ENCODE peak calls at places on chromosomes 5 and 9, in nine cellular contexts. A is cardiac muscle cell, X is BJ, R is spleen, J is brain microvascular endothelial cell, D is HepG2, I is testis, C is aorta, Z is astrocyte. W is an unnamed sample. For H3K36me3 and H3K27me3, the result is how much of the 10 kb centered on the place peaks cover.

GRCh38 chr5:82623094-82623514 is 344.9 kb upstream of the RPS23 start:
- DNase-seq in A (no peak), X (no peak), R (no peak), J (no peak), D (peak), I (no peak), C (no peak), Z (no peak), W (no peak)

GRCh38 chr5:63125862-63126261 is 547.2 kb downstream of the LRRC70 start:
- DNase-seq in A (peak), X (no peak), R (no peak), J (peak), D (peak), I (no peak), C (no peak), Z (peak), W (no peak)

GRCh38 chr9:69389437-69389995 is 64.5 kb downstream of the ENTREP1 start:
- DNase-seq in A (no peak), X (no peak), R (no peak), J (no peak), D (no peak), I (no peak), C (no peak), Z (no peak), W (no peak)

GRCh38 chr9:131145245-131145644 is 19.9 kb downstream of the NUP214 start:
- DNase-seq in A (no peak), X (no peak), R (no peak), J (no peak), D (no peak), I (no peak), C (no peak), Z (no peak), W (no peak)

GRCh38 chr5:149658299-149658698 is 71.8 kb upstream of the PPARGC1B start:
- DNase-seq in A (no peak), X (no peak), R (no peak), J (no peak), D (no peak), I (no peak), C (no peak), Z (no peak), W (no peak)

GRCh38 chr5:135883441-135883840 is 12.2 kb downstream of the IL9 start:
- DNase-seq in A (no peak), X (no peak), R (no peak), J (no peak), D (no peak), I (no peak), C (no peak), Z (no peak), W (peak)

GRCh38 chr5:67248703-67249589 is 52.3 kb upstream of the CD180 start:
- DNase-seq in A (no peak), X (no peak), R (no peak), J (no peak), D (no peak), I (no peak), C (no peak), Z (peak), W (no peak)

GRCh38 chr5:180605554-180606214 is 14.4 kb upstream of the SCGB3A1 start:
- DNase-seq in A (peak), X (no peak), R (peak), J (peak), D (peak), I (peak), C (peak), Z (peak), W (peak)

GRCh38 chr9:9792144-9792857 is 820.5 kb downstream of the PTPRD start:
- DNase-seq in A (no peak), X (no peak), R (no peak), J (no peak), D (no peak), I (no peak), C (no peak), Z (no peak), W (no peak)

GRCh38 chr5:100905259-100905914 is 2.3 kb upstream of the ST8SIA4 start:
- DNase-seq in A (no peak), X (no peak), R (no peak), J (no peak), D (no peak), I (no peak), C (no peak), Z (no peak), W (no peak)

GRCh38 chr5:79694652-79695051 is 5.0 kb downstream of the CMYA5 start:
- DNase-seq in A (peak), X (no peak), R (no peak), J (peak), D (no peak), I (peak), C (no peak), Z (peak), W (no peak)

GRCh38 chr9:131140550-131140949 is 15.2 kb downstream of the NUP214 start:
- DNase-seq in A (no peak), X (no peak), R (no peak), J (no peak), D (no peak), I (no peak), C (no peak), Z (no peak), W (no peak)

GRCh38 chr5:178642351-178642909 is 15.6 kb upstream of the CLK4 start:
- DNase-seq in A (peak), X (peak), R (no peak), J (peak), D (no peak), I (peak), C (no peak), Z (peak), W (no peak)

GRCh38 chr5:59773286-59773685 is 120.2 kb downstream of the PDE4D start:
- DNase-seq in A (no peak), X (no peak), R (no peak), J (no peak), D (no peak), I (no peak), C (no peak), Z (peak), W (no peak)

GRCh38 chr9:79571309-79572031 is at the start of gene TLE4:
- DNase-seq in A (peak), X (peak), R (peak), J (peak), D (peak), I (peak), C (peak), Z (peak), W (peak)

GRCh38 chr5:25448646-25449045 is 803.9 kb upstream of the CDH10 start:
- DNase-seq in A (no peak), X (no peak), R (no peak), J (no peak), D (no peak), I (no peak), C (no peak), Z (no peak), W (no peak)

GRCh38 chr9:121648799-121649198 is 2.6 kb upstream of the DAB2IP start:
- DNase-seq in A (no peak), X (no peak), R (peak), J (no peak), D (no peak), I (no peak), C (no peak), Z (no peak), W (no peak)

GRCh38 chr9:125683486-125683885 is 23.5 kb downstream of the MAPKAP1 start:
- DNase-seq in A (peak), X (no peak), R (no peak), J (peak), D (no peak), I (no peak), C (no peak), Z (peak), W (no peak)

GRCh38 chr5:154627711-154628678 is 127.2 kb upstream of the LARP1 start:
- DNase-seq in A (peak), X (peak), R (no peak), J (no peak), D (no peak), I (no peak), C (no peak), Z (no peak), W (no peak)

GRCh38 chr5:126692971-126693370 is 84.0 kb upstream of the LMNB1 start:
- DNase-seq in A (no peak), X (no peak), R (no peak), J (no peak), D (no peak), I (no peak), C (no peak), Z (no peak), W (no peak)

GRCh38 chr9:17810728-17811634 is 232.1 kb downstream of the SH3GL2 start:
- DNase-seq in A (peak), X (no peak), R (no peak), J (peak), D (peak), I (peak), C (no peak), Z (peak), W (peak)

GRCh38 chr5:138653502-138653901 is 78.3 kb upstream of the HSPA9 start:
- DNase-seq in A (peak), X (no peak), R (no peak), J (peak), D (no peak), I (no peak), C (no peak), Z (no peak), W (peak)

GRCh38 chr9:137025120-137025966 is 2.7 kb downstream of the ABCA2 start:
- DNase-seq in A (no peak), X (no peak), R (peak), J (no peak), D (peak), I (peak), C (no peak), Z (no peak), W (no peak)

GRCh38 chr5:2015961-2016360 is 133.2 kb upstream of the IRX4 start:
- DNase-seq in A (no peak), X (no peak), R (no peak), J (no peak), D (no peak), I (no peak), C (no peak), Z (no peak), W (no peak)

GRCh38 chr9:79568337-79569084 is 3.3 kb upstream of the TLE4 start:
- DNase-seq in A (no peak), X (no peak), R (no peak), J (no peak), D (no peak), I (no peak), C (no peak), Z (no peak), W (no peak)

GRCh38 chr5:140310434-140310833 is 7.5 kb upstream of the PFDN1 start:
- DNase-seq in A (no peak), X (no peak), R (no peak), J (no peak), D (no peak), I (no peak), C (no peak), Z (no peak), W (no peak)

GRCh38 chr5:149317281-149318048 is 27.8 kb upstream of the GRPEL2 start:
- DNase-seq in A (peak), X (no peak), R (no peak), J (peak), D (peak), I (peak), C (no peak), Z (no peak), W (peak)

GRCh38 chr9:70639853-70640814 is 225.7 kb upstream of the KLF9 start:
- DNase-seq in A (peak), X (peak), R (no peak), J (peak), D (peak), I (no peak), C (no peak), Z (peak), W (no peak)

GRCh38 chr5:10736354-10736753 is 24.7 kb downstream of the DAP start:
- DNase-seq in A (no peak), X (no peak), R (peak), J (no peak), D (no peak), I (no peak), C (no peak), Z (no peak), W (no peak)

GRCh38 chr9:133632806-133633680 is 3.1 kb upstream of the DBH start:
- DNase-seq in A (no peak), X (no peak), R (no peak), J (no peak), D (no peak), I (no peak), C (no peak), Z (no peak), W (peak)

GRCh38 chr5:25568294-25568693 is 923.5 kb upstream of the CDH10 start:
- DNase-seq in A (no peak), X (no peak), R (no peak), J (no peak), D (no peak), I (no peak), C (no peak), Z (no peak), W (no peak)

GRCh38 chr9:114363424-114363823 is 24.4 kb downstream of the AKNA start:
- DNase-seq in A (no peak), X (no peak), R (no peak), J (no peak), D (no peak), I (no peak), C (no peak), Z (no peak), W (no peak)

GRCh38 chr9:114362394-114362793 is 25.4 kb downstream of the AKNA start:
- DNase-seq in A (no peak), X (no peak), R (no peak), J (no peak), D (no peak), I (no peak), C (peak), Z (no peak), W (no peak)

GRCh38 chr9:114365194-114365593 is 22.6 kb downstream of the AKNA start:
- DNase-seq in A (no peak), X (no peak), R (no peak), J (no peak), D (no peak), I (no peak), C (no peak), Z (no peak), W (no peak)

GRCh38 chr9:114364528-114365041 is 23.2 kb downstream of the AKNA start:
- DNase-seq in A (no peak), X (no peak), R (no peak), J (no peak), D (no peak), I (no peak), C (peak), Z (no peak), W (no peak)

DNA sequence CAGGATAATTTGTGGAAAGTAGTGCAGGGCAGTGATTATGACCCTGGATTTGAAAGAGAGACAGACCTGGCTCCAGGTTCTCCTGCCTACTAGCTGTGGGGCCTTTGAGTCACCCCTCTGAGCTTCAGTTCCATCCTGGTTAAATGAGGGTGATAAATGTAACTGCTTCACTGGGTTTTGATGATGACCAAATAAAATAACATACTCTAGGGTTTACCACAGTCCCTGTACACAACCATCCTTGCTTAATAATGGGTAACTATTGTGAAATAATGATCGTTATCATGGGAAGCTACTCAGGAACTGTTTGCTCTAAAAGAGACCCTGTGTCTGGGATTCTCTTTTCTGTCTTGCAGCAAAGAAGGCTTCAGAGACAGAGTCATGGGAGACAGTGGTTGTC is 23.7 kb downstream of the AKNA start:
- DNase-seq in A (peak), X (peak), R (no peak), J (peak), D (peak), I (no peak), C (no peak), Z (peak), W (no peak)
- H3K4me3 ChIP-seq in A (no peak), X (no peak), R (no peak), J (no peak), D (no peak), I (no peak), C (no peak), Z (no peak), W (no peak)

GRCh38 chr5:168740821-168741213 is 161.6 kb upstream of the PANK3 start:
- DNase-seq in A (no peak), X (no peak), R (no peak), J (no peak), D (no peak), I (no peak), C (peak), Z (no peak), W (no peak)

GRCh38 chr5:168740055-168740820 is 161.1 kb upstream of the PANK3 start:
- DNase-seq in A (no peak), X (no peak), R (no peak), J (no peak), D (no peak), I (no peak), C (no peak), Z (no peak), W (no peak)

GRCh38 chr5:168746893-168747640 is 167.9 kb upstream of the PANK3 start:
- DNase-seq in A (no peak), X (no peak), R (no peak), J (no peak), D (no peak), I (no peak), C (no peak), Z (no peak), W (no peak)

GRCh38 chr5:168747987-168748777 is 169.0 kb upstream of the PANK3 start:
- DNase-seq in A (peak), X (no peak), R (peak), J (no peak), D (peak), I (peak), C (no peak), Z (no peak), W (peak)

DNA sequence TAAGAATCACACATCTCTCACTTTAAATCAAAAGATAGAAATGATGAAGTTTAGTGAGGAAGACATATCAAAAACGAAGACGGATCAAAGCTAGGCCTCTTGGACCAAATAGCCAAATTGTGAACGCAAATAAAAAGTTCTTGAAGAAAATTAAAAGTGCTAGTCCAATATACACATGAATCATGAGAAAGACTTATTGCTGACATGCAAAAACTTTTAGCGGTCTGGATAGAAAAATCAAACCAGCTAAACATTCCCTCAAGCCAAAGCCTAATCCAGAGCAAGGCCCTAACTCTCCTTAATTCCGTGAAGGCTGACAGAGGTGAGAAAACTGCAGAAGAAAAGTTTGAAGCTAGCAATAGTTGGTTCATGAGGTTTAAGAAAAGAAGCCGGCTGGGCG is 164.4 kb upstream of the PANK3 start:
- DNase-seq in A (no peak), X (no peak), R (no peak), J (no peak), D (no peak), I (no peak), C (no peak), Z (no peak), W (no peak)
- H3K36me3 ChIP-seq in A (under half), X (under half), R (under half), J (under half), D (under half), I (under half), C (under half), Z (under half), W (under half)

DNA sequence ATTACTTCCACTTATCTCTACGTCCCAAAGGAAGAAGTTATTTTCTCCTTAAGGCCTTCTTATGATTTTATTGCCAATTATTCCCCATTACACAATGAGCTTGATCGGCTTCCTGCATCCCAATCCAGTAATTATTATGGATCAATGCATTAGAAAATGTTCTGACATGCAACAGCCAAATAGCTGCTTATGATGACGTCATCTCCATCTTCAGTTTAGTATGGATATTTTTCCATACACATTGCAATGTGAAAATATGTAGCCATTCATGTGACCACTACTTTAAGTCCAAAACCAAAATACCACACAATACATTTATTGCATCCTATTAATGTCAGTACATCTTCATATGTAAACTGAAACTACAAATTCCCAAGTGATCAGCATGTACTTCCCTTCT is 555.5 kb downstream of the MAT2B start:
- DNase-seq in A (no peak), X (no peak), R (no peak), J (no peak), D (no peak), I (no peak), C (no peak), Z (no peak), W (no peak)
- H3K27me3 ChIP-seq in A (under half), X (under half), R (under half), J (under half), D (under half), I (under half), C (under half), Z (under half), W (under half)

GRCh38 chr5:175060264-175060663 is 335.9 kb downstream of the MSX2 start:
- DNase-seq in A (no peak), X (no peak), R (no peak), J (no peak), D (no peak), I (no peak), C (no peak), Z (no peak), W (peak)
- H3K4me3 ChIP-seq in A (no peak), X (no peak), R (peak), J (no peak), D (no peak), I (peak), C (peak), Z (no peak), W (no peak)